ENCODE peak calls at places on chromosomes 12 and 14, in four cellular contexts. A, W, P and U are unnamed samples.

GRCh38 chr12:92389466-92389865 is 243.8 kb upstream of the BTG1 start:
- DNase-seq in A (no peak), P (no peak), W (no peak), U (no peak)

GRCh38 chr14:33229269-33229924 is 290.7 kb downstream of the NPAS3 start:
- DNase-seq in P (peak), A (no peak), W (no peak), U (no peak)

GRCh38 chr14:68685419-68686211 is 107.3 kb downstream of the ZFP36L1 start:
- DNase-seq in P (no peak), W (no peak), A (peak), U (peak)

GRCh38 chr12:6613015-6613775 is 6.0 kb upstream of the CHD4 start:
- DNase-seq in W (peak), P (peak), A (peak), U (peak)

GRCh38 chr12:26770239-26771070 is 62.5 kb downstream of the ITPR2 start:
- DNase-seq in P (no peak), A (no peak), W (no peak), U (no peak)

GRCh38 chr14:39467889-39468524 is 35.8 kb upstream of the FBXO33 start:
- DNase-seq in W (no peak), A (peak), P (peak), U (peak)

GRCh38 chr14:53954551-53955233 is 1.9 kb downstream of the BMP4 start:
- DNase-seq in A (peak), W (no peak), P (no peak), U (peak)

GRCh38 chr12:101839324-101840283 is 8.8 kb upstream of the GNPTAB start:
- DNase-seq in A (peak), P (peak), W (no peak), U (peak)

GRCh38 chr12:50603817-50604639 is 99.2 kb downstream of the DIP2B start:
- DNase-seq in A (peak), P (no peak), W (no peak), U (peak)

GRCh38 chr12:68613209-68613904 is 2.7 kb downstream of the RAP1B start:
- DNase-seq in W (no peak), A (no peak), P (no peak), U (no peak)

GRCh38 chr12:95548539-95549391 is 2.5 kb downstream of the USP44 start:
- DNase-seq in P (peak), W (no peak), A (no peak), U (peak)

GRCh38 chr12:123990512-123990911 is 17.5 kb downstream of the ZNF664 start:
- DNase-seq in W (no peak), P (no peak), A (peak), U (peak)

DNA sequence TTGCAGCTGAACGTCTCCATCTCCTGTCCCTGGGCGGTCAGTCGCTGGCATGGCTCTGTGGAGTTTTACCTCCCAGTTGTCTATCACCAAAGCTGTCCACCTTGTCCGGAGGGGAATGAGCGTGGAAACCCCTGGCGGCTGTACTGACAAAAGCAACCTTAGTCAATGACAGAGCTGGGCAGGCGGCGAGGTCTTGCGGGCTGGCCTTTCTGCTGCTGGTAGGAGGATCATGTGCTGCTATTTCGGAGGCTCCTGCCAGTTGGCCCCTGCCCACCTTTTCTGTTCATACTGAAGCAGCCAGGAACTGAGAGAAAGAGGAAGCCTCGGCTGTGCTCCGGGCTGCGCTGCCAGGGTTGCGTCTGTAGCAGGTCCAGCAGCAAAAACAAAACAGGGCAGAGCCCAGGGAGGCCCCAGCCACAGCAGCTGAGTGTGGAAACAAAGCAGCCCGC is 57.7 kb downstream of the HMGA2 start:
- DNase-seq in P (no peak), A (peak), W (peak), U (peak)
- TF ChIP-seq CTCF in P (no peak), A (peak), W (no peak), U (peak)

GRCh38 chr12:3305464-3305863 is 185.5 kb upstream of the PRMT8 start:
- DNase-seq in W (no peak), P (no peak), A (no peak), U (no peak)

GRCh38 chr12:3304436-3305135 is 186.4 kb upstream of the PRMT8 start:
- DNase-seq in P (no peak), W (no peak), A (peak), U (peak)

GRCh38 chr12:3302406-3303041 is 188.5 kb upstream of the PRMT8 start:
- DNase-seq in W (no peak), P (peak), A (no peak), U (no peak)

GRCh38 chr12:3305904-3306619 is 184.9 kb upstream of the PRMT8 start:
- DNase-seq in W (no peak), P (no peak), A (no peak), U (no peak)

GRCh38 chr12:3303410-3304136 is 187.4 kb upstream of the PRMT8 start:
- DNase-seq in W (no peak), A (no peak), P (no peak), U (no peak)
- TF ChIP-seq CTCF in W (no peak), A (no peak), P (no peak), U (no peak)

DNA sequence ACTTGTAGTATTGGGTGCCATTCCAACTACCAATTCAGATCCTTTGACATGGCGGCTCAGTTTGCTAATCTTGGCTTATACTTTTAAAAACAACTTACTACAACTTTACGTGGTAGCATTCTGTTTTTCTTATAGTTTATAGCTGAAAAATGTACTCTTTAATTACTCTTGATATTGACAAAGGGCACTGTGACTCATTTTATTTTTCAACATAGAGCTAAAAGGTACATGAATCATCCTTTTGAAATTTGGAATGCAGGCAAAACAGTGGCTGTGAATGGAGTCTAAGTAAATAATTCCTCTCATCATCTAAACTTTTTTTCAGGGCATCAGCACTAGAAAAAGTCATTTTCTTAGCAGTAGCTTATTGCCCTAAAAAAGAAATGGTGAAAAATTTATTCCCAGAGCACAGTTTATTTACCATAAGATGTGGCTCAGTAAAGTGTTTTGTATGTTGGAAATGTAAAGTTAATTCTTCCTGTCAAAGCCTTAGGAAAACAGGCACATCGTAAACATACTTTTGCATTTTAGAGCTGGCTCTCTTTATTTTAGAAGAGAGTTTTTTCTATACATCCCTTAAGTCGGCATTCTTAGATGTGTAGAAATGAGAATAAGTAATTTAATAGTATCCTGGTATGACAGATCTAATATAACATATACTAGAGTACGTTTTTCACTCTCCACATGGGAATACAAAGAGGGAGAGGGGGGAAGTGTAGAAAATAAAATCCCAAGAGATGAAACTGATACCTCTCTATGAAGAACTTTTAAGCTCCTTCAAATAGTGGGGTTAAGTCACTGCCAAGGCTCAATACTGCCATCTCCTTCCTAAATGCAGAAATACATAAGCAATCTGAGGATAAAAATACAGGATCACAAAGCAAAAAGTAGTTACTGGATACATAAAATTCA is 55.2 kb downstream of the SLC25A21 start:
- DNase-seq in P (peak), A (peak), W (no peak), U (peak)
- TF ChIP-seq CTCF in P (peak), A (peak), W (peak), U (peak)

DNA sequence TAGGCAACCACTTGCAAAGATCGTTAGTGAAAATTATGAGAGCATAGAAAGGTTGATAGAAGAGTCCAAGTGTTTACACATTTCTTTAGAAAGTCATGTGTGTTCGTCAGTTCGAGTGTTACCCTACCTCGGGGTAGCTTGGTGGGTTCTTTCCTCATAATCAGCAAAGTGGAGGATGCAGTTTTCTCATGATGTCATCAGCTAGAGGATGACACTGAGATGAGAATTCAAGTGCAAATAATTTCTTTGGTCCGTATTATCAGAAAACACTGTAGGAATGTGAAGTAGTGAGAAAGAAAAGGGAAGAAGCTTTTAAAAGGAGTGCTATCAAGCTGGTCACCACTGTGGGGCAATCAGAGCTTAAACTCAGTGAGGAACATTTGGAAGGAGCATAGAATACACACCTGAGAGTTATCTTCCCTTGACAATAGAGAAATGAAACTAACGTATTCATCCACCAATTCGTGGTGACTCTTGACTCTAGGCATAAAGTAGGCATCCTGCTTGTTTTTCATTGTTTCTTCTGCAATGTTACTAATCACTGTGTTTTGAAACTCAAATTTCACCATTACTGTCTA is 1340.9 kb upstream of the TMEM132C start:
- DNase-seq in W (no peak), P (no peak), A (no peak), U (peak)
- TF ChIP-seq CTCF in W (no peak), P (peak), A (no peak), U (no peak)